ENCODE peak calls at places on chromosomes 12 and 14, in six cellular contexts. F is retinal pigment epithelial cell; V is NCI-H2081 treated with DMSO at 0.1 percent for 48 hours; T is HT1080; Z is naive thymus-derived CD8-positive, alpha-beta T cell; C is ACHN. K is an unnamed sample.

GRCh38 chr12:32561931-32562341 is 117.2 kb upstream of the DNM1L start:
- DNase-seq in F (peak; percentile 51), V (no peak), T (no peak), Z (no peak), C (no peak), K (no peak)

GRCh38 chr12:44317651-44318126 is 481.8 kb downstream of the TMEM117 start:
- DNase-seq in F (no peak), V (peak; percentile 54), T (peak; percentile 29), Z (no peak), C (peak; percentile 57), K (no peak)

GRCh38 chr12:80565276-80565675 is 121.2 kb downstream of the PTPRQ start:
- DNase-seq in F (no peak), V (no peak), T (no peak), Z (no peak), C (no peak), K (no peak)

GRCh38 chr12:132486168-132486567 is 3.8 kb upstream of the FBRSL1 start:
- DNase-seq in F (no peak), V (no peak), T (no peak), Z (no peak), C (no peak), K (no peak)

GRCh38 chr12:26368331-26368730 is 173.0 kb downstream of the SSPN start:
- DNase-seq in F (no peak), V (no peak), T (no peak), Z (no peak), C (no peak), K (no peak)

GRCh38 chr14:103593577-103593976 is 30.8 kb downstream of the COA8 start:
- DNase-seq in F (no peak), V (no peak), T (no peak), Z (no peak), C (no peak), K (no peak)

GRCh38 chr12:71476513-71476912 is 36.9 kb downstream of the LGR5 start:
- DNase-seq in F (no peak), V (no peak), T (peak; percentile 84), Z (no peak), C (no peak), K (no peak)

GRCh38 chr12:63066782-63067181 is 84.2 kb downstream of the AVPR1A start:
- DNase-seq in F (no peak), V (no peak), T (no peak), Z (no peak), C (no peak), K (no peak)

GRCh38 chr12:116150001-116150400 is 127.5 kb downstream of the MED13L start:
- DNase-seq in F (peak; percentile 90), V (no peak), T (no peak), Z (no peak), C (no peak), K (no peak)

GRCh38 chr14:85622106-85622505 is 92.2 kb downstream of the FLRT2 start:
- DNase-seq in F (no peak), V (no peak), T (no peak), Z (no peak), C (no peak), K (no peak)

GRCh38 chr12:119589087-119589486 is 4.5 kb upstream of the TMEM233 start:
- DNase-seq in F (no peak), V (no peak), T (no peak), Z (no peak), C (no peak), K (no peak)

GRCh38 chr14:76920572-76921175 is 94.5 kb downstream of the LRRC74A start:
- DNase-seq in F (no peak), V (peak; percentile 18), T (no peak), Z (no peak), C (no peak), K (no peak)

GRCh38 chr12:90858261-90858660 is 96.7 kb downstream of the CCER1 start:
- DNase-seq in F (peak; percentile 84), V (no peak), T (peak; percentile 77), Z (no peak), C (no peak), K (no peak)

GRCh38 chr14:25396128-25396527 is 346.2 kb upstream of the STXBP6 start:
- DNase-seq in F (no peak), V (no peak), T (no peak), Z (no peak), C (no peak), K (no peak)

GRCh38 chr12:127052491-127053232 is 1214.3 kb upstream of the TMEM132C start:
- DNase-seq in F (no peak), V (no peak), T (peak; percentile 98), Z (no peak), C (no peak), K (no peak)

GRCh38 chr14:61636792-61637191 is 58.5 kb upstream of the HIF1A start:
- DNase-seq in F (no peak), V (no peak), T (no peak), Z (no peak), C (no peak), K (no peak)